ENCODE peak calls at places on chromosomes 4 and X, in four cellular contexts. U is K562, R is WTC11, W is H1. F is an unnamed sample.
A peak's percentile ranks its signal among the peaks of the same experiment; 100 is the strongest.

GRCh38 chrX:153766098-153766817 is 2.2 kb downstream of the PLXNB3 start:
- DNase-seq in U (peak; percentile 71), W (no peak), R (no peak), F (peak; percentile 74)

GRCh38 chr4:20658456-20658855 is 41.8 kb upstream of the PACRGL start:
- DNase-seq in R (no peak), W (no peak), U (no peak), F (no peak)

GRCh38 chrX:96834137-96834536 is 49.6 kb upstream of the RPA4 start:
- DNase-seq in R (no peak), W (no peak), U (no peak), F (no peak)

GRCh38 chrX:19569121-19569805 is 54.0 kb upstream of the MAP3K15 start:
- DNase-seq in U (no peak), W (no peak), R (no peak), F (no peak)

GRCh38 chrX:46218373-46218772 is 326.8 kb downstream of the ZNF674 start:
- DNase-seq in W (no peak), U (no peak), R (no peak), F (no peak)

GRCh38 chr4:47617607-47618006 is 132.5 kb downstream of the ATP10D start:
- DNase-seq in W (no peak), U (no peak), R (no peak), F (no peak)

GRCh38 chr4:130359537-130359936 is 1263.6 kb downstream of the C4orf33 start:
- DNase-seq in W (no peak), R (no peak), U (no peak), F (peak; percentile 16)

GRCh38 chrX:18895157-18895952 is 88.6 kb downstream of the PHKA2 start:
- DNase-seq in U (no peak), R (no peak), W (no peak), F (peak; percentile 49)

GRCh38 chr4:152063301-152064235 is 302.8 kb upstream of the GATB start:
- DNase-seq in U (no peak), W (no peak), R (no peak), F (peak; percentile 75)

GRCh38 chrX:118254611-118255010 is 91.3 kb upstream of the WDR44 start:
- DNase-seq in R (peak; percentile 58), W (no peak), U (peak; percentile 48), F (peak; percentile 38)

GRCh38 chrX:134173541-134174272 is 63.3 kb upstream of the CCDC160 start:
- DNase-seq in U (no peak), R (peak; percentile 36), W (no peak), F (peak; percentile 22)

GRCh38 chr4:158155656-158156356 is 17.0 kb downstream of the GASK1B start:
- DNase-seq in W (no peak), U (no peak), R (no peak), F (no peak)

GRCh38 chr4:11198516-11199305 is 230.0 kb downstream of the HS3ST1 start:
- DNase-seq in R (no peak), U (no peak), W (no peak), F (no peak)

GRCh38 chrX:153832732-153833131 is 2.4 kb upstream of the PDZD4 start:
- DNase-seq in R (no peak), U (no peak), W (no peak), F (no peak)

DNA sequence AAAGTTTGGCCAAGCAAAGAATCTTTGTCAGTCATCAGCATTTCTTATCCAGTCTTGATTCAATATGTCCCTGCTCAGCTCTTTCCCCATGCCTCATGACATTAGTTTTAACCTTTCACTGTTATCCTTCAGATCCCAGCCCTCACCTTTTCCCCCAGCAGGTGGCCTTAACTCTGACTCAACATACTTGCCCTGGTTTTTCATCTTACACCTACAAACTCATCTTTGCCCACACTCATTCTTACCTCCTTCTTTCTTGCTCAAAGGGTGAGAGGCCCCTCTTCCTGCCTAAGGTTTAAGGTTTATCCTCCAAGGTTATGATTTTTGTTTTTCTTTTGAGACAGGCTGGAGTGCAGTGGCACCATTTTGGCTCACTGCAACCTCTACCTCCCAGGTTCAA is 10.6 kb upstream of the ANXA5 start:
- DNase-seq in W (no peak), U (no peak), R (no peak), F (no peak)
- TF ChIP-seq TEAD4 in W (no peak), U (no peak), R (no peak), F (no peak)

GRCh38 chrX:40156472-40157227 is 58.9 kb upstream of the BCOR start:
- DNase-seq in W (no peak), U (no peak), R (peak; percentile 49), F (no peak)

GRCh38 chrX:40158036-40158706 is 60.4 kb upstream of the BCOR start:
- DNase-seq in R (peak; percentile 54), W (no peak), U (no peak), F (no peak)

GRCh38 chrX:40154853-40155616 is 57.3 kb upstream of the BCOR start:
- DNase-seq in R (peak; percentile 50), U (peak; percentile 72), W (no peak), F (peak; percentile 87)

GRCh38 chrX:40155617-40156471 is 58.1 kb upstream of the BCOR start:
- DNase-seq in U (peak; percentile 51), W (no peak), R (no peak), F (peak; percentile 64)

GRCh38 chrX:40157228-40158035 is 59.7 kb upstream of the BCOR start:
- DNase-seq in R (peak; percentile 32), U (no peak), W (no peak), F (no peak)
- TF ChIP-seq TEAD4 in R (no peak), U (no peak), W (no peak), F (no peak)

DNA sequence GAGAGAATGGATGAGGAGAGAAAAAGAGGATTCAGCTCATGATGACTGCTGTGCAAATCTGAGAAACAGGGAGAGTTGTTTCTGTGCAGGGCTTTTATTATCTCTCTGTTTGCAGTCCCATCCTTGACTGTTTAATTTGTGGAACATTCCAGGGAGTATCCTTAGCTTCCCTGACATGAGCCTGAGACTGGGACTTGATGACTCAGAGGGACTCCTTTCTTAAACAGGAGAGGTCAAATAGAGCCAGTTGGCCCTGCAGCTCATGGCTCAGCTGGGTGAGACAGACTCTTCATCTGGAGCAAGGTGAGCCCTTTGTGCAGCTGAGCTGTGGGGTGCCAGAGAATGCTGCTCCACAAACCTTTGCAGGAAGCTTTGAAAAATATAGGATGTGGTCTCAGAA is 14.3 kb downstream of the ARHGAP24 start:
- DNase-seq in R (peak; percentile 15), W (no peak), U (no peak), F (no peak)
- TF ChIP-seq TEAD4 in R (no peak), W (no peak), U (no peak), F (no peak)

DNA sequence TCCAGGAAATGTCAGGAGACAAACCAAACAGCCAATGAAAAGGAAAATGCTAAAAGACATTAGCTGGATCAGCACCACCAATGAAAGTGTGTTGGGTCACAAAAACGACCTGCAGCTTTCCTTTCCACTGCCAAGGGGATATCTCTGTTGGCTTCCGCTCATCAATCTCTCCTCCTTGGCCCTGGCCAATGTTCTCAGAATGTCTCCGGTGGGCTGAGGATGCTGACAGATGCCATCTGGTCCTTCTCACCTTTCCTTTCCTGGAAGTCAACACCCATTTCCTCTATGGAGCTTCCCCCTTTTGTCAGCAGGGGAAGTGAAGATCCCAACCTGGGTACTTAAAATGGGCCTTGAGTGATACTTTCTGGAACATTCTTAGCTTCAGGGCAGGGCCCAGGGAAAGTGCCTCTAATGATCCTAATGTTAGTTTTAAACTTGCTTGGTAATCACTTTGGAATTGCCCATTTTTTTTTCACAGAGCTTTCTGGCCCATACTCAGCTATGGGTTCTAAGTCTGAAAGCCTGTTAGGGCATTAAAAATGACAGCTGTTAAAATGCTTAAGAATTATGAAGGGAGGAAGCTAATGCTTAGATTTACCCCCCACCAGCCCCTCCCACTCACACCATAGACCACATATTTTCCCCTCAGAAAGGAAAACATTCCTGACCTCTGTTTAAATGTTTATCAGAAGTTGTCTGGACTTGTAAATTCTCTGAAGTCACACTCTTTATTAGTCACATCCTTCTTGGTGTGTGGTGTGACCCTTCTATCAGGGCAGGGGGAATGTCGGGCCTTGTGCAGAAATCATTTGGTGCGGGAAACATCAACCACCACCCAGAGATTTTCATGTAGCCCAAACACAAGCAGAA is 29.2 kb downstream of the IGFBP7 start:
- DNase-seq in U (no peak), R (no peak), W (no peak), F (no peak)
- TF ChIP-seq TEAD4 in U (no peak), R (no peak), W (no peak), F (no peak)

GRCh38 chr4:704198-704891 is 1.3 kb upstream of the PCGF3 start:
- DNase-seq in W (no peak), U (no peak), R (no peak), F (peak; percentile 35)
- TF ChIP-seq TEAD4 in W (no peak), U (no peak), R (no peak), F (no peak)

GRCh38 chr4:38154681-38155588 is 194.7 kb downstream of the PTTG2 start:
- DNase-seq in U (no peak), W (no peak), R (no peak), F (no peak)
- TF ChIP-seq TEAD4 in U (no peak), W (no peak), R (no peak), F (no peak)

GRCh38 chr4:140395668-140396067 is 22.2 kb downstream of the SCOC start:
- DNase-seq in W (no peak), R (no peak), U (no peak), F (no peak)
- TF ChIP-seq TEAD4 in W (no peak), R (no peak), U (no peak), F (no peak)

DNA sequence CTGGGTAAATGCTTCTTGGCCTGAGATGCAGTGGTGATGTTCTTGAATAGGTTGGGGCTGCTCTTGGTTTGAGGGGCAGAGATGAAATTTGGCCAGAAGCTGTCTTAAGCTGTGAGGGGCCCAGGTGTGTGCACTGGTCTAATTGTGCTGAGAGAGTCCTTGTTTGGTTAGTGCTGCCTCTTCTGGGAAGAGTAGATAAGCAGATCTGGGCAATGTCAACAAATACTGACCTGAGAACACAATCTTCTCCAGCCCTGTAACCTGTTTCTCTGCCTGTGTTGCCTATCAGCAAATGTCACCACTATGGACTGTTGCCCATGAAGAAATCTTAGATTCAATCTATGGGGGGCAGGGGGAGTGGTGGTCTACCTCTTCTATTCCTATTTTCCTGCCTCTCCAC is 17.2 kb upstream of the USP27X start:
- DNase-seq in R (no peak), U (peak; percentile 25), W (no peak), F (no peak)
- TF ChIP-seq TEAD4 in R (no peak), U (no peak), W (no peak), F (no peak)

DNA sequence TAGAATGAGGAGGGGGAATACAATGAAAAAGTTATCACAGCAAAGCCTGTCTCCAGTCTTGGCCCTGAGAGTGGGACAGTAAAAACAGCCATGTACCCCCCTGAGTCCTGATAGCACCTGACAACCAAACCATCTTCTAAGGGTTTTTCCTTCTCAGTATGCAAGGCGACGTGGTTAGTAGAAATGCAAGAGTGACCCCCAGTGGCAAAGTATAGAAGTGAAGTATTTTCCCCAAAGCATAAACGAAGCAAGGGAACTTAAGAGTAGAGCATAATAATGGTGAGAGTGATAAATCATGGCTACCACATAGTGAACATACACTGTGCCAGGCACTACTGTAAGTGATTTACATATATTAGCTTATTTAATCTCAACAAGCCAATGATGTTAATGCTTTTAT is 52.8 kb downstream of the FAM47C start:
- DNase-seq in W (no peak), U (peak; percentile 5), R (no peak), F (peak; percentile 18)
- TF ChIP-seq TEAD4 in W (no peak), U (no peak), R (no peak), F (no peak)